ENCODE peak calls at places on chromosomes 13 and 19, in four cellular contexts. One of them, this sample, is unnamed. For H3K4me1, the result is how much of the 10 kb centered on the place peaks cover.

GRCh38 chr19:52670046-52670445 is 31.9 kb upstream of the ZNF83 start:
- DNase-seq in ovary: no peak
- DNase-seq in neural progenitor cell: no peak
- DNase-seq in stomach: no peak
- DNase-seq in this sample: no peak

GRCh38 chr19:7668842-7669241 is at the start of gene RETN:
- DNase-seq in stomach: no peak
- DNase-seq in ovary: no peak
- DNase-seq in neural progenitor cell: no peak
- DNase-seq in this sample: no peak

GRCh38 chr13:102800145-102801041 is 1.5 kb downstream of the BIVM start:
- DNase-seq in neural progenitor cell: peak
- DNase-seq in stomach: peak
- DNase-seq in ovary: peak
- DNase-seq in this sample: peak

GRCh38 chr13:32264407-32264806 is 50.8 kb downstream of the ZAR1L start:
- DNase-seq in neural progenitor cell: no peak
- DNase-seq in ovary: peak
- DNase-seq in stomach: peak
- DNase-seq in this sample: no peak

GRCh38 chr13:102580552-102581169 is 16.1 kb upstream of the TPP2 start:
- DNase-seq in stomach: no peak
- DNase-seq in ovary: no peak
- DNase-seq in neural progenitor cell: peak
- DNase-seq in this sample: no peak

GRCh38 chr19:32307591-32307990 is 37.8 kb upstream of the ZNF507 start:
- DNase-seq in stomach: no peak
- DNase-seq in ovary: no peak
- DNase-seq in neural progenitor cell: no peak
- DNase-seq in this sample: no peak

GRCh38 chr13:20101467-20102316 is 59.2 kb downstream of the GJA3 start:
- DNase-seq in neural progenitor cell: no peak
- DNase-seq in ovary: no peak
- DNase-seq in stomach: no peak
- DNase-seq in this sample: no peak

GRCh38 chr19:7994114-7994513 is 11.3 kb downstream of the ELAVL1 start:
- DNase-seq in neural progenitor cell: no peak
- DNase-seq in stomach: no peak
- DNase-seq in ovary: no peak
- DNase-seq in this sample: no peak

GRCh38 chr13:80339841-80340642 is 884 bp downstream of the SPRY2 start:
- DNase-seq in stomach: peak
- DNase-seq in ovary: peak
- DNase-seq in neural progenitor cell: peak
- DNase-seq in this sample: no peak

GRCh38 chr19:50870417-50871089 is 2.7 kb upstream of the KLK2 start:
- DNase-seq in neural progenitor cell: peak
- DNase-seq in ovary: no peak
- DNase-seq in stomach: no peak
- DNase-seq in this sample: no peak

GRCh38 chr13:111407381-111408131 is 87.1 kb downstream of the TEX29 start:
- DNase-seq in ovary: no peak
- DNase-seq in neural progenitor cell: no peak
- DNase-seq in stomach: no peak
- DNase-seq in this sample: no peak

GRCh38 chr19:51948979-51949378 is 21.7 kb downstream of the ZNF613 start:
- DNase-seq in ovary: peak
- DNase-seq in neural progenitor cell: no peak
- DNase-seq in stomach: no peak
- DNase-seq in this sample: no peak

GRCh38 chr13:111121421-111121820 is 6.3 kb downstream of the ARHGEF7 start:
- DNase-seq in neural progenitor cell: no peak
- DNase-seq in stomach: no peak
- DNase-seq in ovary: no peak
- DNase-seq in this sample: no peak

GRCh38 chr13:111790621-111791020 is 276.3 kb upstream of the SOX1 start:
- DNase-seq in neural progenitor cell: no peak
- DNase-seq in ovary: no peak
- DNase-seq in stomach: no peak
- DNase-seq in this sample: no peak

GRCh38 chr19:48922548-48923490 is 10.7 kb upstream of the DHDH start:
- DNase-seq in stomach: no peak
- DNase-seq in ovary: no peak
- DNase-seq in neural progenitor cell: no peak
- DNase-seq in this sample: no peak

GRCh38 chr19:45071969-45072790 is 4.1 kb downstream of the ZNF296 start:
- DNase-seq in neural progenitor cell: no peak
- DNase-seq in stomach: peak
- DNase-seq in ovary: no peak
- DNase-seq in this sample: no peak

GRCh38 chr13:97849305-97849704 is 104.2 kb upstream of the IPO5 start:
- DNase-seq in stomach: no peak
- DNase-seq in neural progenitor cell: peak
- DNase-seq in ovary: no peak
- DNase-seq in this sample: no peak

GRCh38 chr19:6393982-6394412 is 1.0 kb upstream of the GTF2F1 start:
- DNase-seq in neural progenitor cell: no peak
- DNase-seq in stomach: no peak
- DNase-seq in ovary: no peak
- DNase-seq in this sample: no peak

GRCh38 chr13:96104516-96104915 is 14.6 kb downstream of the HS6ST3 start:
- DNase-seq in ovary: no peak
- DNase-seq in neural progenitor cell: no peak
- DNase-seq in stomach: no peak
- DNase-seq in this sample: no peak

GRCh38 chr19:11905928-11906327 is 18.3 kb downstream of the ZNF69 start:
- DNase-seq in ovary: no peak
- DNase-seq in stomach: no peak
- DNase-seq in neural progenitor cell: no peak
- DNase-seq in this sample: no peak

GRCh38 chr19:18346091-18346490 is 5.7 kb downstream of the PGPEP1 start:
- DNase-seq in stomach: peak
- DNase-seq in neural progenitor cell: no peak
- DNase-seq in ovary: no peak
- DNase-seq in this sample: no peak

GRCh38 chr13:75687145-75687763 is 51.1 kb downstream of the LMO7 start:
- DNase-seq in stomach: no peak
- DNase-seq in neural progenitor cell: peak
- DNase-seq in ovary: no peak
- DNase-seq in this sample: no peak

GRCh38 chr13:60134376-60134775 is 29.4 kb downstream of the DIAPH3 start:
- DNase-seq in stomach: no peak
- DNase-seq in ovary: no peak
- DNase-seq in neural progenitor cell: peak
- DNase-seq in this sample: no peak

GRCh38 chr13:108662528-108662927 is 33.1 kb downstream of the MYO16 start:
- DNase-seq in ovary: no peak
- DNase-seq in stomach: no peak
- DNase-seq in neural progenitor cell: no peak
- DNase-seq in this sample: no peak

GRCh38 chr13:50549221-50549942 is 294.1 kb downstream of the DLEU7 start:
- DNase-seq in ovary: no peak
- DNase-seq in neural progenitor cell: no peak
- DNase-seq in stomach: no peak
- DNase-seq in this sample: no peak

GRCh38 chr19:32874605-32875004 is 5.0 kb upstream of the SLC7A9 start:
- DNase-seq in neural progenitor cell: no peak
- DNase-seq in stomach: no peak
- DNase-seq in ovary: no peak
- DNase-seq in this sample: no peak

GRCh38 chr19:36420961-36421748 is 2.7 kb upstream of the ZFP82 start:
- DNase-seq in neural progenitor cell: peak
- DNase-seq in ovary: peak
- DNase-seq in stomach: no peak
- DNase-seq in this sample: no peak

GRCh38 chr19:53792721-53793433 is 31.2 kb downstream of the NLRP12 start:
- DNase-seq in stomach: peak
- DNase-seq in ovary: peak
- DNase-seq in neural progenitor cell: peak
- DNase-seq in this sample: peak

GRCh38 chr13:47426126-47426849 is 529.4 kb upstream of the HTR2A start:
- DNase-seq in stomach: no peak
- DNase-seq in neural progenitor cell: no peak
- DNase-seq in ovary: no peak
- DNase-seq in this sample: no peak

GRCh38 chr19:49403404-49404187 is 15.5 kb downstream of the KASH5 start:
- DNase-seq in ovary: no peak
- DNase-seq in neural progenitor cell: peak
- DNase-seq in stomach: no peak
- DNase-seq in this sample: no peak

GRCh38 chr19:719636-720377 is 11.1 kb downstream of the PALM start:
- DNase-seq in neural progenitor cell: no peak
- DNase-seq in ovary: peak
- DNase-seq in stomach: no peak
- DNase-seq in this sample: no peak

GRCh38 chr19:46451352-46451751 is 20.0 kb downstream of the PNMA8A start:
- DNase-seq in neural progenitor cell: no peak
- DNase-seq in ovary: no peak
- DNase-seq in stomach: no peak
- DNase-seq in this sample: no peak

GRCh38 chr19:11195681-11196080 is 1.7 kb downstream of the KANK2 start:
- DNase-seq in ovary: no peak
- DNase-seq in stomach: no peak
- DNase-seq in neural progenitor cell: no peak
- DNase-seq in this sample: no peak

GRCh38 chr19:33418871-33419762 is 45.6 kb downstream of the CEBPG start:
- DNase-seq in stomach: no peak
- DNase-seq in neural progenitor cell: no peak
- DNase-seq in ovary: no peak
- DNase-seq in this sample: no peak

GRCh38 chr19:49741210-49741844 is 21.8 kb downstream of the TSKS start:
- DNase-seq in neural progenitor cell: no peak
- DNase-seq in stomach: no peak
- DNase-seq in ovary: no peak
- DNase-seq in this sample: no peak

GRCh38 chr13:23813635-23814034 is 75.6 kb downstream of the MIPEP start:
- DNase-seq in neural progenitor cell: no peak
- DNase-seq in ovary: no peak
- DNase-seq in stomach: no peak
- DNase-seq in this sample: no peak

GRCh38 chr13:23808803-23809202 is 80.4 kb downstream of the MIPEP start:
- DNase-seq in neural progenitor cell: no peak
- DNase-seq in stomach: no peak
- DNase-seq in ovary: no peak
- DNase-seq in this sample: no peak

GRCh38 chr13:23811366-23812027 is 77.7 kb downstream of the MIPEP start:
- DNase-seq in ovary: no peak
- DNase-seq in neural progenitor cell: peak
- DNase-seq in stomach: no peak
- DNase-seq in this sample: no peak

GRCh38 chr13:23806874-23807522 is 82.2 kb downstream of the MIPEP start:
- DNase-seq in ovary: no peak
- DNase-seq in stomach: no peak
- DNase-seq in neural progenitor cell: no peak
- DNase-seq in this sample: no peak

DNA sequence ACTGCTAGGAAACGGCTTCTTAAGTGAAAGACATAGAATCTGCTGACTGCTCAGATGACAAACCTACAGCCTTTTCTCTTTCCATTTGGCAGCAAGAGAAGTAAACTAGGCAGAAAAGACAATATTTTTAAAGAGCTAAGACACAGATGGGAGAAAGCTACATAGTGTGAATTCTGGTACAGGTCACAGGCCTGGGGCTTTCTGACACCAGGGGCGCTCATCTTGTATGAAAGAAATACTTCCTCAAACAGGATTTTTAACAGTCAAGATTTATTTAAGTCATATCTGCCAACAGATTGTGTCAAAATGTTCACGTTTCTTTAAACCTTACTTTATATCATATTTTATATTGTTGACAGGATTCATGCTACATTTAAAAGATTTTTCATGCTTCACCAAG is 78.4 kb downstream of the MIPEP start:
- DNase-seq in ovary: no peak
- DNase-seq in stomach: no peak
- DNase-seq in neural progenitor cell: no peak
- DNase-seq in this sample: no peak
- TF ChIP-seq CTCF in ovary: no peak
- TF ChIP-seq CTCF in stomach: no peak
- TF ChIP-seq CTCF in neural progenitor cell: peak
- TF ChIP-seq CTCF in this sample: no peak

GRCh38 chr19:3194703-3195087 is 9.0 kb downstream of the NCLN start:
- DNase-seq in neural progenitor cell: no peak
- DNase-seq in stomach: no peak
- DNase-seq in ovary: no peak
- DNase-seq in this sample: no peak
- H3K4me1 ChIP-seq in neural progenitor cell: under half
- H3K4me1 ChIP-seq in stomach: under half
- H3K4me1 ChIP-seq in ovary: under half
- H3K4me1 ChIP-seq in this sample: under half

DNA sequence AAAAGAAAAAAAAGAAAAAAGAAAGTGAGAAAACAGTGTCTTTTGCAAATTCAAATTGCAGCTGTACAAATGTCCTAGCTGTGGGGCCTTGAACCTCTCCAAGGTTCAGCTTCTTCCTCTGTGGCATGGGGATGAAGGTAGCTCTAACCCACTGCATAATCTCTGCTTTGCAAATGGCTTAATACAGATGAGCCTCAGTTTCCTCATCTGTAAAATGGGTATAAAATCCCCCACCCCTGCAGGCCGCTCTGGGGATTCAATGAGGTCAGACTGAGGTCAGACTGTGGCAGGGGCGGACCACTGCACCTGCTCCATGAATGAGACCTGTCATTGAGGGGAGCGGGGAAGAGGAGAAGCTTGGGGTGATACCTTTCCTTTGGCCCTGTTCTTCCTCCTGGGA is 5.8 kb downstream of the DPF1 start:
- DNase-seq in neural progenitor cell: no peak
- DNase-seq in stomach: no peak
- DNase-seq in ovary: no peak
- DNase-seq in this sample: no peak
- TF ChIP-seq CTCF in neural progenitor cell: no peak
- TF ChIP-seq CTCF in stomach: no peak
- TF ChIP-seq CTCF in ovary: no peak
- TF ChIP-seq CTCF in this sample: no peak

DNA sequence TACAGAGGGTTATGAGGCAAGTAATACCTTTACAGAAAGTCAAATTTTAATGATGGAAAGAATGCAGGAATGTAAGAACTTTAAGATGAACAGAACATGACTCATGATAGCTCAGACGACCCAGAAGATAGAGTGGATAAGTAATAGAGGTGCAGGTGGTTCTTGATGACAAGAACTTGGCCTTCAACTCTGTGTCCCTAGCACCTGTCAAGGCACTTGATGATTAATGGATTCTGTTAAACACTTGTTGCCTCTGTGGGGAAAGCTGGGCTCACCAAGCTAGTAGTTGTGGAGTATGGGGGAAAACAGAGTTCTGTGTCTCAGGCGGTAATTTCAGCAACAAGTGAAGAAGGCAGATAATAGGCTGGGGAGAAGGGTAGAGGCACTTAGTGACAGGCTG is 306.2 kb downstream of the ATP8A2 start:
- DNase-seq in stomach: no peak
- DNase-seq in ovary: no peak
- DNase-seq in neural progenitor cell: no peak
- DNase-seq in this sample: no peak
- H3K4me1 ChIP-seq in stomach: under half
- H3K4me1 ChIP-seq in ovary: under half
- H3K4me1 ChIP-seq in neural progenitor cell: under half
- H3K4me1 ChIP-seq in this sample: under half

GRCh38 chr13:41061075-41061913 is at the start of gene WBP4:
- DNase-seq in stomach: peak
- DNase-seq in ovary: peak
- DNase-seq in neural progenitor cell: peak
- DNase-seq in this sample: peak
- TF ChIP-seq CTCF in stomach: no peak
- TF ChIP-seq CTCF in ovary: no peak
- TF ChIP-seq CTCF in neural progenitor cell: no peak
- TF ChIP-seq CTCF in this sample: no peak

This sample was measured in esophagus squamous epithelium.